ENCODE peak calls at places on chromosomes 7 and 10, in nine cellular contexts. P is IMR-90, M is Panc1, U is body of pancreas, J is A549, G is choroid plexus epithelial cell, L is sigmoid colon, A is neural progenitor cell, T is AG09309. K is an unnamed sample.

GRCh38 chr10:59867590-59867989 is 38.8 kb downstream of the CCDC6 start:
- DNase-seq in P (no peak), L (no peak), U (no peak), M (no peak), A (no peak), T (no peak), J (no peak), G (no peak), K (no peak)

GRCh38 chr10:110216942-110217341 is 9.5 kb downstream of the MXI1 start:
- DNase-seq in G (peak), P (no peak), U (no peak), M (no peak), J (no peak), T (no peak), L (no peak), A (no peak), K (no peak)

GRCh38 chr10:3096149-3096548 is 28.8 kb downstream of the PFKP start:
- DNase-seq in M (no peak), T (no peak), L (no peak), J (no peak), G (no peak), A (no peak), U (no peak), P (no peak), K (no peak)

GRCh38 chr7:138460176-138460648 is at the start of gene TRIM24:
- DNase-seq in G (no peak), A (no peak), T (peak), U (peak), L (peak), M (no peak), J (peak), P (peak), K (no peak)

GRCh38 chr10:124012583-124012982 is 80.8 kb downstream of the CHST15 start:
- DNase-seq in J (no peak), L (no peak), A (no peak), U (no peak), P (no peak), G (no peak), M (no peak), T (no peak), K (no peak)

GRCh38 chr7:70833726-70834125 is 298.2 kb upstream of the GALNT17 start:
- DNase-seq in T (no peak), G (peak), A (no peak), P (peak), L (no peak), M (no peak), U (no peak), J (no peak), K (no peak)

GRCh38 chr7:74376256-74377036 is 77.3 kb upstream of the GTF2IRD1 start:
- DNase-seq in M (no peak), P (no peak), G (no peak), U (no peak), J (no peak), L (no peak), T (no peak), A (no peak), K (no peak)

GRCh38 chr7:122767339-122767738 is 64.6 kb upstream of the RNF148 start:
- DNase-seq in U (no peak), J (no peak), T (no peak), A (peak), G (no peak), L (no peak), M (no peak), P (no peak), K (no peak)

GRCh38 chr7:18570890-18571478 is 75.4 kb downstream of the HDAC9 start:
- DNase-seq in M (no peak), U (peak), L (no peak), G (peak), P (peak), J (peak), T (peak), A (peak), K (peak)
- TF ChIP-seq CTCF in M (peak), U (peak), L (no peak), G (peak), P (peak), J (peak), T (peak), A (peak), K (peak)

GRCh38 chr10:21173964-21174669 is 277.0 kb upstream of the NEBL start:
- DNase-seq in L (no peak), M (no peak), J (peak), U (peak), T (no peak), A (peak), G (peak), P (no peak), K (no peak)
- H3K4me3 ChIP-seq in L (peak), M (peak), J (peak), U (peak), T (no peak), A (peak), G (peak), P (peak), K (peak)

GRCh38 chr7:38299275-38299931 is 26.0 kb upstream of the TARP start:
- DNase-seq in A (no peak), U (no peak), J (no peak), L (no peak), P (no peak), M (no peak), T (no peak), G (no peak), K (no peak)

GRCh38 chr7:38303866-38304265 is 30.4 kb upstream of the TARP start:
- DNase-seq in L (no peak), U (no peak), T (no peak), G (no peak), J (no peak), M (no peak), P (no peak), A (no peak), K (no peak)

GRCh38 chr7:38294926-38295325 is 21.5 kb upstream of the TARP start:
- DNase-seq in M (no peak), T (no peak), G (no peak), P (no peak), A (no peak), J (no peak), L (no peak), U (no peak), K (no peak)

GRCh38 chr7:38296059-38296857 is 22.8 kb upstream of the TARP start:
- DNase-seq in P (no peak), L (no peak), U (no peak), G (no peak), M (no peak), J (no peak), T (no peak), A (no peak), K (no peak)

DNA sequence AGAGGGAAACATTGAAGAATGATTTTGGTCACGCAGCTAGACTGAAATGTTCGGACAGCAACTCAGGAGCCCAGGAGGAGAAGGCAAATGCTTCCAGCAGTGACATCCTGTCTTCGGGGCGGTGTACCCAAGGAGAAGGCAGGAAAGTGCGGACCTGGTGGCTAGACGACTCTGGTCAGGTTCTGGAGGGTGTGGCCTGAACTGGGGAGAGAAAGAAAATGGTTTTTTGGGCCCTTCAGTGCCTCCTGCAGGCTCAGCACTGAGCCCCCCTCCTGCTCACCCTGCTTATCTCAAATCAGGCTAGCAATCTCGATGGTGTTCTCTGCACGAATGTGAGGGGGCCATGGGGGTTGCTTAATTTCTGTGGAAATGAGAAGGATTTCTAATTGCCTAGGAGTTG is 26.7 kb upstream of the TARP start:
- DNase-seq in G (no peak), T (no peak), J (no peak), U (no peak), L (no peak), A (no peak), M (no peak), P (no peak), K (no peak)
- TF ChIP-seq CTCF in G (no peak), T (no peak), J (no peak), U (no peak), L (no peak), A (no peak), M (no peak), P (no peak), K (no peak)

GRCh38 chr7:149420006-149420405 is 40.9 kb downstream of the ZNF777 start:
- DNase-seq in T (no peak), P (no peak), U (no peak), M (no peak), A (no peak), L (no peak), J (no peak), G (no peak), K (no peak)

GRCh38 chr7:149422065-149422913 is 38.6 kb downstream of the ZNF777 start:
- DNase-seq in M (peak), T (no peak), A (peak), G (peak), L (no peak), J (peak), U (peak), P (peak), K (peak)

GRCh38 chr7:149427096-149427680 is 33.7 kb downstream of the ZNF777 start:
- DNase-seq in T (no peak), J (no peak), P (no peak), U (no peak), A (peak), G (no peak), M (no peak), L (no peak), K (no peak)

GRCh38 chr7:149422914-149423285 is 38.0 kb downstream of the ZNF777 start:
- DNase-seq in U (peak), T (no peak), G (no peak), M (no peak), P (no peak), A (no peak), L (no peak), J (no peak), K (no peak)

GRCh38 chr7:149423441-149423970 is 37.4 kb downstream of the ZNF777 start:
- DNase-seq in T (no peak), P (no peak), J (no peak), U (no peak), G (no peak), A (peak), L (no peak), M (no peak), K (no peak)
- H3K4me3 ChIP-seq in T (no peak), P (no peak), J (no peak), U (no peak), G (peak), A (no peak), L (peak), M (no peak), K (no peak)

GRCh38 chr10:84257343-84258020 is 12.6 kb downstream of the RGR start:
- DNase-seq in A (no peak), U (no peak), L (no peak), T (no peak), G (no peak), P (no peak), M (no peak), J (no peak), K (no peak)
- TF ChIP-seq CTCF in A (no peak), U (no peak), L (no peak), T (no peak), G (no peak), P (no peak), M (peak), J (no peak), K (no peak)

GRCh38 chr10:68235111-68235510 is 3.2 kb upstream of the ATOH7 start:
- DNase-seq in A (no peak), P (no peak), T (no peak), L (no peak), U (no peak), G (no peak), J (no peak), M (no peak), K (no peak)

GRCh38 chr10:68231106-68231901 is 609 bp downstream of the ATOH7 start:
- DNase-seq in P (peak), G (peak), J (peak), U (peak), L (peak), M (peak), A (peak), T (no peak), K (peak)

GRCh38 chr10:68231916-68232315 is at the start of gene ATOH7:
- DNase-seq in G (no peak), A (peak), P (peak), T (no peak), U (no peak), J (no peak), L (no peak), M (no peak), K (no peak)

GRCh38 chr10:68233045-68233444 is 1.1 kb upstream of the ATOH7 start:
- DNase-seq in A (no peak), J (no peak), M (no peak), G (no peak), U (no peak), P (no peak), T (no peak), L (no peak), K (no peak)

DNA sequence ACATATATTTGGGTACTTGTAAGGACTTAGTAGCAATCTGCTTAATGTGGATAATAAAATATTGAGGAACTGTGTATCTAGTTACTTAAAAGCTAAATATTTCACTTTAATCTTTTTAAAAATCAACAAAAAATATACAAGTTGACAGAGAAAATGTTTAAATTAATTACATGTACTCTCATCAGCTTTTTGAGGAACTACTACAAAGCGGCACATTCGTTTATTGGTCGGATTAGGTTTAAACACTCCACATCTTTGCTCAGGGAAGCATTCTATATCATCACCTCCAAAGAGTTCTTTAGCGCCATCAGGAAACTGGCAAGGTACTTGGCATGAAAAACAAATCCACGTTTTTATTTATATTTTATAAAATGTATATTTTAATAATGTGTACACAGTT is 1.6 kb downstream of the ATOH7 start:
- DNase-seq in T (no peak), P (no peak), J (no peak), A (no peak), L (no peak), M (no peak), G (no peak), U (no peak), K (no peak)
- H3K4me3 ChIP-seq in T (no peak), P (no peak), J (peak), A (no peak), L (no peak), M (peak), G (no peak), U (no peak), K (no peak)

DNA sequence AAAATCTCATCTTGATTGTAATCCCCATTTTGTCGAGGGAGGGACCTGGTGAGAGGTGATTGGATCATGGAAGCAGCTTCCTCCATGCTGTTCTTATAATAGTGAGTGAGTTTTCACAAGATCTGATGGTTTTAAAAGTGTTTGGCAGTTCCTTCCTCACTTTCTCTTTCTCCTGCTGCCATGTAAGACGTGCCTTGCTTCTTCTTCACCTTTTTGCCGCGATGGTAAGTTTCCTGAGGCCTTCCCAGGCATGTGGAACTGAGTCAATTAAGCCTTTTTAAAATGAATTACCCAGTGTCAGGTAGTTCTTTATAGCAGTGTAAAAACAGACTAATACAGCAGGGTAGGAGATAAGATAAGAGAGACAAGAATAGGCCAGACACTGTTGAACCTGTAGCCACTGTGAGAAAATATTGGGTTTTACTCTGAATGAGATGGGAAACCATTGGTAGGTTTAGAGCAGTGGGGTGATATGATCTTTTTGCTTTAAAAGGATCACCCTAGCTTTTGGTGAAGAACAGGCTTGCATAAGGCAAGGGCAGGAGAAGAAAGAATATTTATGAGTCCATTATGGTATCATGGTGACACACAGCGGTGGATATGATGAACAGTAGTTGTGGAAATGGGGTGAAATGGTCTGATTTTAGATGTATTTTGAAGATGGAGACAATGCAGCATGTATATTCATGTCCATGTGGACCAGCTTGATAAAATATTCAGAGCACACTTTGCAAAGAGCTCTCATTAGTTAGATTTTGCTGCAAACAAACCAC is 11.5 kb downstream of the OR6B1 start:
- DNase-seq in J (peak), T (peak), M (no peak), U (no peak), L (no peak), G (peak), A (no peak), P (peak), K (no peak)
- TF ChIP-seq CTCF in J (peak), T (peak), M (peak), U (no peak), L (no peak), G (peak), A (no peak), P (peak), K (peak)

DNA sequence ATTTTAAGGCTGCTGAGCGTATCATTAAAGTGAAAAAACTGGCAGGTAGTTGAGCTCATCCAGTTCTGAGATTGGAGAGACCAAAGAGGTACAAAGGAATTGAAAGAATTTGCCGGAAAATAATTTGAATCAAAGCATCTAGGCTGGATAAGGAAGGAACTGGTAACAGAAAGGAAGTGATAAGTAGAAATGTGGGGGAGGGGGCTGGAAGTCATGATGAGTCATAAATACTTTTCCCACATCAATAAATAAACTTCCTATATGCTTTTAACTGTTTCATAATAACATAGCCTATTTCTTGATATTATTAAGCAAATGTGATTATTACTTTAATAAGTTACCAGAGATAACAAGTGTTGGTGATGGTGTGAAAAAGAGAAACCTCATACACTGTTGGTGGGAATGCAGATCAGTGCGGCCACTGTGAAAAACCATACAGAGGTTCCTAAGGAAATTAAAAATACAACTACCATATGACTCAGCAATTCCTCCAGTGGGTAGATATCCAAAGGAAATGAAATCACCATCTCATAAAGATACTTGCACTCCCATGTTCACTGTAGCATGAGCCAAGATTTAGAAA is 27.0 kb downstream of the ZNF438 start:
- DNase-seq in G (peak), A (no peak), T (peak), L (no peak), J (no peak), M (no peak), P (peak), U (no peak), K (peak)
- H3K4me3 ChIP-seq in G (no peak), A (no peak), T (no peak), L (no peak), J (no peak), M (no peak), P (no peak), U (no peak), K (no peak)

GRCh38 chr10:116690356-116691078 is 51.8 kb downstream of the HSPA12A start:
- DNase-seq in T (no peak), P (peak), U (no peak), J (no peak), G (peak), M (no peak), A (peak), L (peak), K (no peak)
- TF ChIP-seq CTCF in T (no peak), P (peak), U (no peak), J (no peak), G (peak), M (peak), A (peak), L (no peak), K (no peak)